ENCODE peak calls at places on chromosomes 7 and 10, in seven cellular contexts. One of them, this sample, is unnamed. For H3K4me1, the result is how much of the 10 kb centered on the place peaks cover.

GRCh38 chr10:43045631-43046287 is 31.1 kb upstream of the RET start:
- DNase-seq in CD8-positive, alpha-beta T cell: no peak
- DNase-seq in cardiac muscle cell: no peak
- DNase-seq in Panc1: no peak
- DNase-seq in H1: no peak
- DNase-seq in testis: no peak
- DNase-seq in A549: no peak
- DNase-seq in this sample: peak

GRCh38 chr7:739964-740942 is 13.2 kb upstream of the PRKAR1B start:
- DNase-seq in Panc1: no peak
- DNase-seq in A549: no peak
- DNase-seq in testis: no peak
- DNase-seq in H1: no peak
- DNase-seq in CD8-positive, alpha-beta T cell: no peak
- DNase-seq in cardiac muscle cell: no peak
- DNase-seq in this sample: peak

GRCh38 chr7:103469095-103469948 is 23.3 kb upstream of the SLC26A5 start:
- DNase-seq in Panc1: no peak
- DNase-seq in CD8-positive, alpha-beta T cell: no peak
- DNase-seq in testis: no peak
- DNase-seq in A549: no peak
- DNase-seq in cardiac muscle cell: no peak
- DNase-seq in H1: no peak
- DNase-seq in this sample: no peak

GRCh38 chr10:80600251-80600650 is 62.5 kb downstream of the SH2D4B start:
- DNase-seq in cardiac muscle cell: no peak
- DNase-seq in H1: no peak
- DNase-seq in testis: no peak
- DNase-seq in Panc1: no peak
- DNase-seq in A549: no peak
- DNase-seq in CD8-positive, alpha-beta T cell: no peak
- DNase-seq in this sample: no peak

GRCh38 chr7:107173691-107174406 is 5.0 kb downstream of the HBP1 start:
- DNase-seq in CD8-positive, alpha-beta T cell: no peak
- DNase-seq in A549: no peak
- DNase-seq in H1: no peak
- DNase-seq in testis: no peak
- DNase-seq in Panc1: no peak
- DNase-seq in cardiac muscle cell: no peak
- DNase-seq in this sample: no peak

GRCh38 chr10:10317151-10317550 is 700.5 kb upstream of the CELF2 start:
- DNase-seq in cardiac muscle cell: no peak
- DNase-seq in testis: no peak
- DNase-seq in A549: no peak
- DNase-seq in Panc1: no peak
- DNase-seq in H1: no peak
- DNase-seq in CD8-positive, alpha-beta T cell: no peak
- DNase-seq in this sample: no peak

GRCh38 chr7:100190059-100190711 is 12.5 kb downstream of the STAG3 start:
- DNase-seq in Panc1: no peak
- DNase-seq in H1: no peak
- DNase-seq in cardiac muscle cell: peak
- DNase-seq in CD8-positive, alpha-beta T cell: no peak
- DNase-seq in testis: no peak
- DNase-seq in A549: peak
- DNase-seq in this sample: peak

GRCh38 chr7:144830024-144830785 is 5.6 kb downstream of the TPK1 start:
- DNase-seq in CD8-positive, alpha-beta T cell: no peak
- DNase-seq in testis: no peak
- DNase-seq in cardiac muscle cell: no peak
- DNase-seq in Panc1: no peak
- DNase-seq in H1: no peak
- DNase-seq in A549: no peak
- DNase-seq in this sample: peak

GRCh38 chr7:26291699-26292538 is at the start of gene SNX10:
- DNase-seq in cardiac muscle cell: peak
- DNase-seq in A549: peak
- DNase-seq in CD8-positive, alpha-beta T cell: peak
- DNase-seq in H1: peak
- DNase-seq in testis: peak
- DNase-seq in Panc1: no peak
- DNase-seq in this sample: peak

GRCh38 chr7:103140061-103140460 is 8.8 kb downstream of the NAPEPLD start:
- DNase-seq in cardiac muscle cell: no peak
- DNase-seq in Panc1: no peak
- DNase-seq in testis: no peak
- DNase-seq in A549: no peak
- DNase-seq in H1: no peak
- DNase-seq in CD8-positive, alpha-beta T cell: no peak
- DNase-seq in this sample: no peak

GRCh38 chr7:479115-479947 is 40.3 kb downstream of the PDGFA start:
- DNase-seq in testis: no peak
- DNase-seq in H1: peak
- DNase-seq in A549: no peak
- DNase-seq in cardiac muscle cell: no peak
- DNase-seq in Panc1: no peak
- DNase-seq in CD8-positive, alpha-beta T cell: no peak
- DNase-seq in this sample: peak

GRCh38 chr10:132443605-132443997 is 46.6 kb downstream of the PWWP2B start:
- DNase-seq in cardiac muscle cell: peak
- DNase-seq in CD8-positive, alpha-beta T cell: peak
- DNase-seq in Panc1: no peak
- DNase-seq in A549: peak
- DNase-seq in H1: no peak
- DNase-seq in testis: no peak
- DNase-seq in this sample: no peak

GRCh38 chr10:101933976-101934375 is 90.4 kb upstream of the KCNIP2 start:
- DNase-seq in A549: no peak
- DNase-seq in testis: no peak
- DNase-seq in Panc1: no peak
- DNase-seq in cardiac muscle cell: no peak
- DNase-seq in H1: no peak
- DNase-seq in CD8-positive, alpha-beta T cell: no peak
- DNase-seq in this sample: no peak

GRCh38 chr10:31936086-31936485 is 7.5 kb upstream of the ARHGAP12 start:
- DNase-seq in testis: no peak
- DNase-seq in A549: no peak
- DNase-seq in CD8-positive, alpha-beta T cell: no peak
- DNase-seq in H1: no peak
- DNase-seq in Panc1: no peak
- DNase-seq in cardiac muscle cell: no peak
- DNase-seq in this sample: no peak

GRCh38 chr10:73485320-73485719 is 10.5 kb downstream of the PPP3CB start:
- DNase-seq in testis: no peak
- DNase-seq in cardiac muscle cell: no peak
- DNase-seq in CD8-positive, alpha-beta T cell: no peak
- DNase-seq in A549: no peak
- DNase-seq in H1: no peak
- DNase-seq in Panc1: no peak
- DNase-seq in this sample: no peak

GRCh38 chr10:80168679-80169380 is 36.3 kb downstream of the PLAC9 start:
- DNase-seq in Panc1: no peak
- DNase-seq in testis: no peak
- DNase-seq in A549: no peak
- DNase-seq in H1: peak
- DNase-seq in CD8-positive, alpha-beta T cell: no peak
- DNase-seq in cardiac muscle cell: no peak
- DNase-seq in this sample: no peak

GRCh38 chr10:1413823-1414222 is 323.5 kb downstream of the ADARB2 start:
- DNase-seq in testis: no peak
- DNase-seq in A549: no peak
- DNase-seq in cardiac muscle cell: no peak
- DNase-seq in Panc1: no peak
- DNase-seq in CD8-positive, alpha-beta T cell: no peak
- DNase-seq in H1: no peak
- DNase-seq in this sample: no peak

GRCh38 chr7:139687980-139688632 is 89.7 kb downstream of the HIPK2 start:
- DNase-seq in Panc1: no peak
- DNase-seq in testis: no peak
- DNase-seq in A549: no peak
- DNase-seq in CD8-positive, alpha-beta T cell: no peak
- DNase-seq in H1: no peak
- DNase-seq in cardiac muscle cell: peak
- DNase-seq in this sample: no peak

GRCh38 chr7:137820677-137821420 is 25.9 kb downstream of the DGKI start:
- DNase-seq in Panc1: no peak
- DNase-seq in testis: peak
- DNase-seq in cardiac muscle cell: peak
- DNase-seq in A549: no peak
- DNase-seq in CD8-positive, alpha-beta T cell: no peak
- DNase-seq in H1: peak
- DNase-seq in this sample: no peak

GRCh38 chr10:22657566-22658190 is 56.7 kb downstream of the PIP4K2A start:
- DNase-seq in CD8-positive, alpha-beta T cell: no peak
- DNase-seq in testis: no peak
- DNase-seq in cardiac muscle cell: peak
- DNase-seq in A549: no peak
- DNase-seq in H1: no peak
- DNase-seq in Panc1: no peak
- DNase-seq in this sample: no peak

GRCh38 chr10:46094197-46094500 is 48.1 kb upstream of the MSMB start:
- DNase-seq in CD8-positive, alpha-beta T cell: no peak
- DNase-seq in H1: no peak
- DNase-seq in A549: no peak
- DNase-seq in Panc1: no peak
- DNase-seq in cardiac muscle cell: no peak
- DNase-seq in testis: no peak
- DNase-seq in this sample: no peak

DNA sequence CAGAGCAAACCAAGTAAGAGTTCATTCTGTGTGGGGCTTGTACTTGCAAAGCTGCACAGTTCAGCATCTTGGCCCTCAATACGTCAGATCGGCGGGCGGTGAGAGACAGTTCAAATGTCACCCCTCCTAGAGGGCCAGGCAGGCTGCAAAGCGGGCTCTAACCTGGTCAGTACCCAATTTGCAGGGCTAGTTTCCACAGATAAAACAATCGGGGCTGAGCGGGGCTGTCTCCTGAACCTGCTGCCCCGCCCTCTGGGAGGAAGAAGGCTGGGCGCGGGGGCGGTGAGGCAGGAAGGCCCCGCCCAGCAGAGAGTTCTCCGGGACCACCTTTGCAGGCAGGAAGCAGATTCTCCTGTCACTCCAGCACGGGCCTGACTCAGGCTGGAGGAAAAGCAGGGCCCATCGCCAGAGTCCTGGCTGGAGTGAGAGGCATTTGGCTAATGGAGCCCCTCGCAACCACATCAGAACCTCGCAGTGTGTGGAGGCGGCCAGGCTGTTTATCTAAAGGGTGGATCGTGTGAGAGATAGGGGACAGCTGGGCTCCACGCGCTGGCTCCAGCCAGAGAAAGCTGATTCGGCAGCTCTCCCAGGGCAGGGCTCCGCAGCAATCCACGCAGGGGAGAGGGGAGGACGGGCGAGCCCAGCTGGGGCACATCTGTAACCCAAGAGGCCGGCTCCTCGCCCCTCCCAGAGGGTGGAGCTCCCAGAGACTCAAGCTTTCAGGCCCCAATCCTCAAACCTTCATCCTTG is 83.1 kb downstream of the SH3PXD2A start:
- DNase-seq in testis: peak
- DNase-seq in A549: peak
- DNase-seq in H1: peak
- DNase-seq in cardiac muscle cell: peak
- DNase-seq in Panc1: no peak
- DNase-seq in CD8-positive, alpha-beta T cell: peak
- DNase-seq in this sample: peak
- H3K4me1 ChIP-seq in testis: under half
- H3K4me1 ChIP-seq in A549: under half
- H3K4me1 ChIP-seq in H1: under half
- H3K4me1 ChIP-seq in cardiac muscle cell: under half
- H3K4me1 ChIP-seq in Panc1: under half
- H3K4me1 ChIP-seq in CD8-positive, alpha-beta T cell: under half
- H3K4me1 ChIP-seq in this sample: under half

DNA sequence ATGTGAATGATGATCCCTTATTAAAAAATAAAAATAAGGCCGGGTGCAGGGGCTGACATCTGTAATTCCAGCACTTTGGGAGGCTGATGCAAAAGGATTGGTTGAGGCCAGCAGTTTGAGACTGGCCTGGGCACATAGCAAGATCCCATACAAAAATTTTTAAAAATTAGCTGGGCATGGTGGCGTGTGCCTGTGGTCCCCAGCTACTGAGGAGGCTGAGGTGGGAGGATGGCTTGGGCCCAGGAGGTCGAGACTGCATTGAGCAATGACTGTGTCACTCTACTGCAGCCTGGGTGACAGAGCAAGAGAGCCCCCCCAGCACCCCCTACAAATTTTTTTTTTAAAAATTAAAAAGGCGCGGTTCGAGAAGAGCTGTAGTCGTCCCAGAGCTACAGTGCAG is 1.2 kb upstream of the BRI3 start:
- DNase-seq in H1: no peak
- DNase-seq in CD8-positive, alpha-beta T cell: no peak
- DNase-seq in testis: no peak
- DNase-seq in Panc1: no peak
- DNase-seq in cardiac muscle cell: no peak
- DNase-seq in A549: no peak
- DNase-seq in this sample: no peak
- H3K4me1 ChIP-seq in H1: under half
- H3K4me1 ChIP-seq in CD8-positive, alpha-beta T cell: under half
- H3K4me1 ChIP-seq in testis: under half
- H3K4me1 ChIP-seq in Panc1: under half
- H3K4me1 ChIP-seq in cardiac muscle cell: under half
- H3K4me1 ChIP-seq in A549: half or more
- H3K4me1 ChIP-seq in this sample: under half

GRCh38 chr7:92740713-92741126 is 95.7 kb downstream of the CDK6 start:
- DNase-seq in cardiac muscle cell: peak
- DNase-seq in H1: no peak
- DNase-seq in Panc1: no peak
- DNase-seq in testis: no peak
- DNase-seq in A549: peak
- DNase-seq in CD8-positive, alpha-beta T cell: no peak
- DNase-seq in this sample: peak
- H3K4me1 ChIP-seq in cardiac muscle cell: under half
- H3K4me1 ChIP-seq in H1: under half
- H3K4me1 ChIP-seq in Panc1: under half
- H3K4me1 ChIP-seq in testis: under half
- H3K4me1 ChIP-seq in A549: under half
- H3K4me1 ChIP-seq in CD8-positive, alpha-beta T cell: under half
- H3K4me1 ChIP-seq in this sample: half or more

GRCh38 chr10:6494934-6495592 is 85.0 kb downstream of the PRKCQ start:
- DNase-seq in A549: no peak
- DNase-seq in testis: no peak
- DNase-seq in cardiac muscle cell: no peak
- DNase-seq in H1: no peak
- DNase-seq in CD8-positive, alpha-beta T cell: peak
- DNase-seq in Panc1: no peak
- DNase-seq in this sample: no peak

GRCh38 chr10:6494452-6494839 is 85.6 kb downstream of the PRKCQ start:
- DNase-seq in Panc1: no peak
- DNase-seq in A549: no peak
- DNase-seq in CD8-positive, alpha-beta T cell: no peak
- DNase-seq in cardiac muscle cell: no peak
- DNase-seq in testis: no peak
- DNase-seq in H1: no peak
- DNase-seq in this sample: no peak

GRCh38 chr10:6493521-6494451 is 86.3 kb downstream of the PRKCQ start:
- DNase-seq in CD8-positive, alpha-beta T cell: no peak
- DNase-seq in Panc1: no peak
- DNase-seq in H1: no peak
- DNase-seq in A549: no peak
- DNase-seq in cardiac muscle cell: peak
- DNase-seq in testis: no peak
- DNase-seq in this sample: no peak

GRCh38 chr10:6491841-6492609 is 88.1 kb downstream of the PRKCQ start:
- DNase-seq in H1: no peak
- DNase-seq in CD8-positive, alpha-beta T cell: peak
- DNase-seq in cardiac muscle cell: no peak
- DNase-seq in A549: no peak
- DNase-seq in Panc1: no peak
- DNase-seq in testis: no peak
- DNase-seq in this sample: no peak

GRCh38 chr10:6492896-6493295 is 87.2 kb downstream of the PRKCQ start:
- DNase-seq in H1: no peak
- DNase-seq in CD8-positive, alpha-beta T cell: no peak
- DNase-seq in testis: no peak
- DNase-seq in cardiac muscle cell: no peak
- DNase-seq in A549: no peak
- DNase-seq in Panc1: no peak
- DNase-seq in this sample: no peak
- H3K4me1 ChIP-seq in H1: under half
- H3K4me1 ChIP-seq in CD8-positive, alpha-beta T cell: under half
- H3K4me1 ChIP-seq in testis: under half
- H3K4me1 ChIP-seq in cardiac muscle cell: under half
- H3K4me1 ChIP-seq in A549: under half
- H3K4me1 ChIP-seq in Panc1: under half
- H3K4me1 ChIP-seq in this sample: under half

This sample was measured in Caco-2.